ENCODE peak calls at places on chromosome 5, in five cellular contexts. One of them, this sample, is unnamed.

GRCh38 chr5:2317540-2317939 is 433.9 kb downstream of the IRX2 start:
- DNase-seq in SHP77: no peak
- DNase-seq in CD4-positive, alpha-beta memory T cell: no peak
- DNase-seq in globus pallidus: no peak
- DNase-seq in GDM1: no peak
- DNase-seq in this sample: no peak

GRCh38 chr5:157449011-157449723 is 10.8 kb upstream of the NIPAL4 start:
- DNase-seq in globus pallidus: no peak
- DNase-seq in SHP77: peak
- DNase-seq in GDM1: no peak
- DNase-seq in CD4-positive, alpha-beta memory T cell: no peak
- DNase-seq in this sample: no peak

GRCh38 chr5:109585012-109585599 is 104.6 kb upstream of the MAN2A1 start:
- DNase-seq in SHP77: no peak
- DNase-seq in globus pallidus: no peak
- DNase-seq in GDM1: no peak
- DNase-seq in CD4-positive, alpha-beta memory T cell: no peak
- DNase-seq in this sample: no peak

GRCh38 chr5:56681346-56681745 is 134.0 kb upstream of the MAP3K1 start:
- DNase-seq in CD4-positive, alpha-beta memory T cell: no peak
- DNase-seq in SHP77: no peak
- DNase-seq in globus pallidus: no peak
- DNase-seq in GDM1: no peak
- DNase-seq in this sample: no peak

GRCh38 chr5:157469687-157470086 is 9.7 kb downstream of the NIPAL4 start:
- DNase-seq in globus pallidus: no peak
- DNase-seq in CD4-positive, alpha-beta memory T cell: no peak
- DNase-seq in SHP77: no peak
- DNase-seq in GDM1: no peak
- DNase-seq in this sample: no peak

GRCh38 chr5:68285857-68286611 is 70.5 kb downstream of the PIK3R1 start:
- DNase-seq in GDM1: peak
- DNase-seq in globus pallidus: peak
- DNase-seq in CD4-positive, alpha-beta memory T cell: peak
- DNase-seq in SHP77: peak
- DNase-seq in this sample: no peak

GRCh38 chr5:191036-191948 is at the start of gene LRRC14B:
- DNase-seq in SHP77: peak
- DNase-seq in globus pallidus: peak
- DNase-seq in CD4-positive, alpha-beta memory T cell: no peak
- DNase-seq in GDM1: no peak
- DNase-seq in this sample: peak

GRCh38 chr5:85670417-85670816 is 947.3 kb upstream of the COX7C start:
- DNase-seq in GDM1: no peak
- DNase-seq in globus pallidus: no peak
- DNase-seq in SHP77: peak
- DNase-seq in CD4-positive, alpha-beta memory T cell: no peak
- DNase-seq in this sample: no peak

GRCh38 chr5:83038924-83039323 is 38.3 kb downstream of the TMEM167A start:
- DNase-seq in SHP77: no peak
- DNase-seq in GDM1: no peak
- DNase-seq in CD4-positive, alpha-beta memory T cell: no peak
- DNase-seq in globus pallidus: no peak
- DNase-seq in this sample: no peak

GRCh38 chr5:72179816-72180440 is 72.7 kb downstream of the MAP1B start:
- DNase-seq in GDM1: no peak
- DNase-seq in SHP77: no peak
- DNase-seq in CD4-positive, alpha-beta memory T cell: no peak
- DNase-seq in globus pallidus: peak
- DNase-seq in this sample: no peak

GRCh38 chr5:67160985-67161384 is 35.6 kb downstream of the CD180 start:
- DNase-seq in globus pallidus: no peak
- DNase-seq in GDM1: no peak
- DNase-seq in SHP77: no peak
- DNase-seq in CD4-positive, alpha-beta memory T cell: peak
- DNase-seq in this sample: no peak

This sample was measured in B cell.